ENCODE peak calls at places on chromosome 7, in eight cellular contexts. P is BE2C; G is psoas muscle; F is GM23248; N is HepG2; M is ELR; X is stimulated activated naive CD8-positive, alpha-beta T cell treated with anti-CD3 and anti-CD28 coated beads, Interleukin-15, Interleukin-2, amounts not matched to agents 100 U/mL and 50 U/mL, for 24 hours; D is stimulated activated CD8-positive, alpha-beta memory T cell treated with anti-CD3 and anti-CD28 coated beads, Interleukin-7, amount 100 ng/mL, for 24 hours. B is an unnamed sample.

GRCh38 chr7:79664884-79665676 is 211.6 kb upstream of the MAGI2 start:
- DNase-seq in P (peak; percentile 59), G (no peak), F (no peak), N (no peak), M (no peak), X (no peak), D (no peak), B (no peak)

GRCh38 chr7:17446340-17446739 is 147.9 kb downstream of the AHR start:
- DNase-seq in P (no peak), G (no peak), F (no peak), N (no peak), M (no peak), X (no peak), D (no peak), B (no peak)

GRCh38 chr7:113285411-113285810 is 167.1 kb upstream of the SMIM30 start:
- DNase-seq in P (no peak), G (no peak), F (peak; percentile 48), N (no peak), M (peak; percentile 42), X (no peak), D (no peak), B (no peak)

GRCh38 chr7:79221211-79221610 is 232.3 kb downstream of the MAGI2 start:
- DNase-seq in P (no peak), G (no peak), F (no peak), N (no peak), M (no peak), X (no peak), D (no peak), B (no peak)

GRCh38 chr7:33444501-33444900 is 315.1 kb downstream of the BBS9 start:
- DNase-seq in P (no peak), G (no peak), F (peak; percentile 16), N (no peak), M (no peak), X (no peak), D (no peak), B (no peak)

GRCh38 chr7:30028749-30029635 is 780 bp downstream of the PLEKHA8 start:
- DNase-seq in P (no peak), G (peak; percentile 75), F (peak; percentile 68), N (peak; percentile 71), M (peak; percentile 59), X (peak; percentile 40), D (no peak), B (peak; percentile 49)

GRCh38 chr7:75623390-75624133 is 115.2 kb downstream of the HIP1 start:
- DNase-seq in P (no peak), G (no peak), F (peak; percentile 14), N (no peak), M (no peak), X (no peak), D (no peak), B (no peak)

GRCh38 chr7:72919256-72919775 is 5.6 kb upstream of the POM121 start:
- DNase-seq in P (no peak), G (no peak), F (peak; percentile 33), N (no peak), M (peak; percentile 10), X (no peak), D (no peak), B (no peak)

GRCh38 chr7:77426521-77427051 is 10.4 kb upstream of the GSAP start:
- DNase-seq in P (no peak), G (no peak), F (peak; percentile 79), N (no peak), M (peak; percentile 70), X (no peak), D (no peak), B (no peak)

GRCh38 chr7:57414852-57415251 is 35.1 kb upstream of the ZNF716 start:
- DNase-seq in P (no peak), G (no peak), F (no peak), N (no peak), M (no peak), X (no peak), D (no peak), B (no peak)

GRCh38 chr7:47241112-47242065 is 340.5 kb downstream of the TNS3 start:
- DNase-seq in P (no peak), G (no peak), F (no peak), N (no peak), M (peak; percentile 26), X (no peak), D (no peak), B (no peak)

GRCh38 chr7:1666779-1667565 is 3.1 kb upstream of the ELFN1 start:
- DNase-seq in P (peak; percentile 28), G (peak; percentile 48), F (peak; percentile 62), N (no peak), M (peak; percentile 27), X (peak; percentile 13), D (no peak), B (peak; percentile 80)

GRCh38 chr7:102993532-102994029 is 80.8 kb downstream of the LRRC17 start:
- DNase-seq in P (no peak), G (no peak), F (peak; percentile 62), N (no peak), M (no peak), X (no peak), D (no peak), B (no peak)

GRCh38 chr7:29291723-29292591 is 97.4 kb downstream of the CHN2 start:
- DNase-seq in P (no peak), G (no peak), F (no peak), N (peak; percentile 85), M (no peak), X (no peak), D (no peak), B (no peak)

GRCh38 chr7:133753513-133753912 is 373.6 kb upstream of the LRGUK start:
- DNase-seq in P (no peak), G (no peak), F (no peak), N (no peak), M (no peak), X (no peak), D (no peak), B (no peak)

GRCh38 chr7:152615052-152615741 is 60.7 kb downstream of the XRCC2 start:
- DNase-seq in P (peak; percentile 80), G (no peak), F (peak; percentile 24), N (peak; percentile 66), M (peak; percentile 8), X (no peak), D (no peak), B (no peak)

GRCh38 chr7:56097700-56098099 is 4.9 kb upstream of the PHKG1 start:
- DNase-seq in P (peak; percentile 16), G (no peak), F (peak; percentile 97), N (no peak), M (peak; percentile 74), X (no peak), D (no peak), B (no peak)